ENCODE peak calls at places on chromosomes 4 and X, in nine cellular contexts. S is kidney; M is naive thymus-derived CD4-positive, alpha-beta T cell; A is tibial artery; X is GM23248; F is neuronal stem cell; H is A549; Y is suprapubic skin; U is lower lobe of right lung. E is an unnamed sample. For H3K4me1, the result is how much of the 10 kb centered on the place peaks cover.

GRCh38 chr4:148444296-148445070 is 2.3 kb upstream of the NR3C2 start:
- DNase-seq in Y (peak), X (peak), F (peak), H (no peak), U (peak), A (peak), M (peak), S (peak), E (no peak)

GRCh38 chr4:61540944-61541343 is 340.8 kb downstream of the ADGRL3 start:
- DNase-seq in H (peak), U (no peak), M (no peak), F (no peak), S (no peak), Y (no peak), X (no peak), A (no peak), E (no peak)

GRCh38 chr4:89422441-89422950 is 114.9 kb upstream of the GPRIN3 start:
- DNase-seq in A (no peak), X (no peak), S (no peak), H (no peak), U (no peak), Y (no peak), F (no peak), M (no peak), E (peak)

GRCh38 chr4:113435893-113436292 is 325.6 kb downstream of the CAMK2D start:
- DNase-seq in F (no peak), S (no peak), X (peak), A (no peak), U (no peak), Y (peak), M (no peak), H (no peak), E (peak)

GRCh38 chrX:118116308-118117068 is at the start of gene KLHL13:
- DNase-seq in S (peak), X (peak), U (peak), F (peak), A (peak), H (peak), Y (peak), M (no peak), E (no peak)

GRCh38 chrX:150299579-150299978 is 63.5 kb upstream of the MAMLD1 start:
- DNase-seq in A (no peak), Y (no peak), S (no peak), X (no peak), U (no peak), M (no peak), H (no peak), F (no peak), E (no peak)

GRCh38 chr4:110735691-110736090 is 112.8 kb upstream of the PITX2 start:
- DNase-seq in S (no peak), H (no peak), Y (no peak), A (no peak), X (peak), U (no peak), M (no peak), F (no peak), E (no peak)

GRCh38 chr4:182142146-182143085 is 100.8 kb upstream of the TENM3 start:
- DNase-seq in S (peak), F (peak), Y (no peak), A (no peak), X (peak), U (no peak), H (no peak), M (no peak), E (peak)

GRCh38 chr4:55524844-55525571 is 21.7 kb downstream of the CLOCK start:
- DNase-seq in A (no peak), H (no peak), S (no peak), F (no peak), U (no peak), X (peak), M (no peak), Y (no peak), E (peak)

GRCh38 chr4:47482326-47482725 is 2.7 kb upstream of the ATP10D start:
- DNase-seq in A (no peak), S (no peak), Y (no peak), M (no peak), H (no peak), F (no peak), X (peak), U (no peak), E (peak)

GRCh38 chr4:22476011-22476410 is 39.9 kb downstream of the ADGRA3 start:
- DNase-seq in U (no peak), S (no peak), A (no peak), H (no peak), F (no peak), X (no peak), Y (no peak), M (no peak), E (no peak)

GRCh38 chr4:128812360-128812958 is 3.0 kb downstream of the JADE1 start:
- DNase-seq in S (peak), F (peak), A (no peak), X (peak), M (no peak), Y (peak), H (peak), U (peak), E (peak)

GRCh38 chr4:54063224-54063623 is 1.2 kb downstream of the CHIC2 start:
- DNase-seq in A (no peak), U (no peak), F (no peak), M (peak), Y (no peak), X (peak), S (no peak), H (no peak), E (peak)

GRCh38 chr4:80637190-80637589 is 301.7 kb downstream of the CFAP299 start:
- DNase-seq in M (no peak), X (no peak), H (no peak), Y (no peak), A (no peak), S (no peak), F (no peak), U (no peak), E (no peak)

GRCh38 chrX:31093639-31093975 is 21.8 kb upstream of the FTHL17 start:
- DNase-seq in F (no peak), X (no peak), Y (no peak), H (no peak), A (no peak), S (no peak), M (no peak), U (no peak), E (no peak)

GRCh38 chrX:4682637-4683036 is 969.2 kb upstream of the PRKX start:
- DNase-seq in M (no peak), Y (no peak), A (no peak), S (no peak), X (no peak), H (no peak), U (no peak), F (no peak), E (no peak)

GRCh38 chrX:50827996-50828395 is 14.0 kb upstream of the SHROOM4 start:
- DNase-seq in F (no peak), M (no peak), X (peak), H (peak), Y (no peak), A (no peak), U (no peak), S (no peak), E (peak)

DNA sequence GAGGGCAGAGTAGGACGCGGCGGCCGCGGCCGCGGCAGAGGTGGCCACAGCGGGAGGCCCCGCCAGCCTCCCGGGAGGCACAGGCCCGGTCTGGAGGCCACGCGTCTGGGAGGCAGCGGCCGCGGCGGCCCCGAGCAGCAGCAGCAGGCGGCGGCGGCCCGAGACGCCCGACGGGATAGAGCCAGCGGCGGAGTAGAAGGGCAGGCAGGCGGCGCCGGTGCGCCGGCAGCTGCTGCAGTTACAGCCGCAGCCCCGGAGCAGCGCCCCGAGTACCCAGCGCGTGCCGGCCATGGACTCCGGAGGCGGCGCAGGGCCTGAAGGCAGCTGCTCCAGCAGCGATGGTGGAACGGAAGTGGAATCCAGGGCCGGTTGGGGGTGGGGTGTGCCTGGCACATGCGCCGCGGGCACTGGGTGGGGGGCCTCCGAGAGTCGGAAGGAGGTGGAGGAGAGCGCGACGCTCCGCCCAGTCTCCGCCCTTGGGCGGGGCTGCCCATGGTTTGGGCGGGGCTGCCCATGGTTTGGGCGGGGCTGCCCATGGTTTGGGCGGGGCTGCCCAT is at the start of gene GRSF1:
- DNase-seq in A (peak), Y (peak), U (peak), X (peak), M (peak), F (peak), S (peak), H (peak), E (peak)
- H3K4me1 ChIP-seq in A (under half), Y (under half), U (under half), X (under half), M (under half), F (under half), S (under half), H (under half), E (under half)

GRCh38 chrX:24377195-24377594 is 16.8 kb downstream of the SUPT20HL1 start:
- DNase-seq in H (no peak), X (no peak), U (no peak), S (no peak), M (no peak), F (no peak), A (no peak), Y (no peak), E (no peak)

GRCh38 chrX:24375732-24376131 is 15.3 kb downstream of the SUPT20HL1 start:
- DNase-seq in A (no peak), F (no peak), Y (no peak), H (no peak), M (no peak), U (no peak), X (no peak), S (no peak), E (no peak)

GRCh38 chrX:24378706-24379105 is 18.3 kb downstream of the SUPT20HL1 start:
- DNase-seq in Y (no peak), M (no peak), H (no peak), F (no peak), U (no peak), X (no peak), A (no peak), S (no peak), E (no peak)

GRCh38 chrX:24376403-24376802 is 16.0 kb downstream of the SUPT20HL1 start:
- DNase-seq in X (no peak), U (no peak), A (no peak), F (no peak), S (no peak), M (no peak), Y (no peak), H (no peak), E (no peak)

GRCh38 chrX:24377911-24378468 is 17.6 kb downstream of the SUPT20HL1 start:
- DNase-seq in M (no peak), S (no peak), X (no peak), Y (no peak), U (no peak), H (no peak), A (no peak), F (no peak), E (no peak)
- H3K4me1 ChIP-seq in M (under half), S (under half), X (under half), Y (under half), U (under half), H (under half), A (under half), F (under half), E (under half)

DNA sequence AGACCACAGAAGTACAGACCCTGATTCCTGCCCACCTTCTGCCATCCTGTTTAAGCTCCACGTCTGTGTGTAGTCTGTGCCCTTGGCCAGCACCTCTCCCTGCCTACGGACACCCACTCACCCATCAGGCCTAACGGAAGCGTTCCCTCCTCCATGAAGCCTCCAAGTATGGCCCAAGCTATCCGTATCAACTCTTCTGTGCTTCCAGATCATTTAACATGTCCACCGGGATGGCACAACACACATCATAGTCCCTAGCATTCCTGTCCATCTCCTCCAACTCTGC is 11.7 kb downstream of the WDR1 start:
- DNase-seq in H (no peak), Y (no peak), M (no peak), S (no peak), U (no peak), F (no peak), A (no peak), X (no peak), E (no peak)
- H3K4me1 ChIP-seq in H (half or more), Y (half or more), M (half or more), S (half or more), U (half or more), F (under half), A (half or more), X (half or more), E (half or more)

GRCh38 chr4:91113130-91113706 is 986.0 kb downstream of the CCSER1 start:
- DNase-seq in S (no peak), A (no peak), Y (no peak), X (peak), F (peak), H (peak), U (no peak), M (no peak), E (peak)
- H3K4me1 ChIP-seq in S (under half), A (under half), Y (under half), X (under half), F (under half), H (under half), U (under half), M (under half), E (under half)

GRCh38 chr4:1045595-1046201 is 34.3 kb downstream of the FGFRL1 start:
- DNase-seq in X (no peak), S (peak), F (no peak), H (no peak), M (no peak), A (peak), Y (no peak), U (peak), E (no peak)
- H3K4me1 ChIP-seq in X (under half), S (under half), F (under half), H (under half), M (under half), A (half or more), Y (half or more), U (under half), E (under half)

DNA sequence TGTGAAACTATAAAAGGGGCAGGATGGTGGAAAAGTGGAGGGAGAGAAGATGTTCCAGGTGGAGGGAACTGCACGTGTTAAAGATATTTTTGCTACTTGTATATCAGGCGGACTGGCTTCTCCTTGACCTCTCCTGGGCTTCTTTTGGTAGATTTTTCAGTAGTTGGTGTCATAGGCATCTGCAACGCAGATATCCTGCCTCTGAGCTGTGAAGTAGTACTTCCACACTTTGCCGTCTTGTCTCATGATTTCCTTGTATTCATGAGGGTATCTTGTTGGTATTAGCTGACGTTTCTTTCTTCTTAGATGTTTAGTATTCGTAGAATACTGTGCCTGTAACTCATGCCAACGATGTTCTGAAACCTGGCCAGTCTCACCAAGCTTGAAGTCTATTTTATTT is 81.0 kb downstream of the WWC2 start:
- DNase-seq in U (no peak), S (no peak), X (peak), A (no peak), Y (no peak), M (no peak), H (no peak), F (no peak), E (no peak)
- H3K4me1 ChIP-seq in U (under half), S (under half), X (half or more), A (under half), Y (under half), M (under half), H (under half), F (under half), E (under half)